ENCODE peak calls at places on chromosome 20, in seven cellular contexts. O, T, Y, H, L, G and Z are unnamed samples.

GRCh38 chr20:51508158-51508557 is 34.4 kb downstream of the NFATC2 start:
- DNase-seq in O (no peak), T (no peak), Y (no peak), H (no peak), L (no peak), G (no peak), Z (no peak)

GRCh38 chr20:51085761-51086160 is 62.9 kb upstream of the KCNG1 start:
- DNase-seq in O (no peak), T (no peak), Y (no peak), H (no peak), L (peak; percentile 45), G (no peak), Z (peak; percentile 32)

GRCh38 chr20:1307571-1307971 is 21.4 kb downstream of the SDCBP2 start:
- DNase-seq in O (no peak), T (no peak), Y (no peak), H (no peak), L (no peak), G (no peak), Z (no peak)

GRCh38 chr20:37384683-37385174 is 38.8 kb downstream of the SRC start:
- DNase-seq in O (no peak), T (peak; percentile 12), Y (peak; percentile 66), H (no peak), L (peak; percentile 90), G (peak; percentile 81), Z (peak; percentile 69)

GRCh38 chr20:36574278-36575065 is 1.1 kb downstream of the TGIF2 start:
- DNase-seq in O (no peak), T (no peak), Y (peak; percentile 38), H (no peak), L (peak; percentile 79), G (peak; percentile 68), Z (peak; percentile 83)

GRCh38 chr20:61791995-61792394 is 273.7 kb downstream of the TAF4 start:
- DNase-seq in O (no peak), T (no peak), Y (no peak), H (no peak), L (no peak), G (no peak), Z (no peak)

GRCh38 chr20:2293971-2294370 is 1.8 kb upstream of the TGM3 start:
- DNase-seq in O (no peak), T (no peak), Y (no peak), H (no peak), L (no peak), G (no peak), Z (no peak)

GRCh38 chr20:3781153-3781910 is at the start of gene SPEF1:
- DNase-seq in O (peak; percentile 94), T (peak; percentile 93), Y (peak; percentile 20), H (peak; percentile 95), L (peak; percentile 96), G (peak; percentile 80), Z (peak; percentile 97)

GRCh38 chr20:8370774-8371173 is 238.7 kb downstream of the PLCB1 start:
- DNase-seq in O (no peak), T (no peak), Y (no peak), H (no peak), L (no peak), G (no peak), Z (no peak)